ENCODE peak calls at places on chromosome 17, in four cellular contexts. One of them, this sample, is unnamed.
A peak's percentile ranks its signal among the peaks of the same experiment; 100 is the strongest.

GRCh38 chr17:79621151-79621940 is 10.5 kb upstream of the RBFOX3 start:
- DNase-seq in Peyer's patch: no peak
- DNase-seq in CD8-positive, alpha-beta memory T cell: no peak
- DNase-seq in fibroblast of lung: no peak
- DNase-seq in this sample: no peak

GRCh38 chr17:7029659-7030058 is 6.2 kb upstream of the SLC16A13 start:
- DNase-seq in Peyer's patch: peak; percentile 67
- DNase-seq in CD8-positive, alpha-beta memory T cell: no peak
- DNase-seq in fibroblast of lung: no peak
- DNase-seq in this sample: no peak

GRCh38 chr17:6027342-6028024 is 42.7 kb upstream of the WSCD1 start:
- DNase-seq in Peyer's patch: no peak
- DNase-seq in CD8-positive, alpha-beta memory T cell: no peak
- DNase-seq in fibroblast of lung: no peak
- DNase-seq in this sample: no peak

GRCh38 chr17:11264183-11264871 is 23.3 kb downstream of the SHISA6 start:
- DNase-seq in Peyer's patch: no peak
- DNase-seq in CD8-positive, alpha-beta memory T cell: no peak
- DNase-seq in fibroblast of lung: no peak
- DNase-seq in this sample: no peak

GRCh38 chr17:4426499-4427208 is 7.1 kb upstream of the SPNS3 start:
- DNase-seq in Peyer's patch: no peak
- DNase-seq in CD8-positive, alpha-beta memory T cell: no peak
- DNase-seq in fibroblast of lung: no peak
- DNase-seq in this sample: no peak

GRCh38 chr17:19561697-19562318 is 28.2 kb downstream of the SLC47A1 start:
- DNase-seq in Peyer's patch: no peak
- DNase-seq in CD8-positive, alpha-beta memory T cell: no peak
- DNase-seq in fibroblast of lung: no peak
- DNase-seq in this sample: no peak

GRCh38 chr17:5770556-5771270 is 186.4 kb upstream of the NLRP1 start:
- DNase-seq in Peyer's patch: no peak
- DNase-seq in CD8-positive, alpha-beta memory T cell: no peak
- DNase-seq in fibroblast of lung: no peak
- DNase-seq in this sample: no peak

GRCh38 chr17:4959261-4959965 is 8.2 kb downstream of the SPAG7 start:
- DNase-seq in Peyer's patch: no peak
- DNase-seq in CD8-positive, alpha-beta memory T cell: no peak
- DNase-seq in fibroblast of lung: no peak
- DNase-seq in this sample: no peak

GRCh38 chr17:65463242-65463641 is 98.2 kb downstream of the AXIN2 start:
- DNase-seq in Peyer's patch: no peak
- DNase-seq in CD8-positive, alpha-beta memory T cell: no peak
- DNase-seq in fibroblast of lung: peak; percentile 94
- DNase-seq in this sample: peak; percentile 96

GRCh38 chr17:44826123-44826790 is 3.8 kb downstream of the GJC1 start:
- DNase-seq in Peyer's patch: no peak
- DNase-seq in CD8-positive, alpha-beta memory T cell: no peak
- DNase-seq in fibroblast of lung: no peak
- DNase-seq in this sample: no peak

GRCh38 chr17:68435876-68436842 is 21.1 kb downstream of the WIPI1 start:
- DNase-seq in Peyer's patch: peak; percentile 82
- DNase-seq in CD8-positive, alpha-beta memory T cell: peak; percentile 71
- DNase-seq in fibroblast of lung: peak; percentile 78
- DNase-seq in this sample: peak; percentile 88

GRCh38 chr17:68441064-68441770 is 16.1 kb downstream of the WIPI1 start:
- DNase-seq in Peyer's patch: no peak
- DNase-seq in CD8-positive, alpha-beta memory T cell: no peak
- DNase-seq in fibroblast of lung: no peak
- DNase-seq in this sample: no peak

GRCh38 chr17:68440526-68440925 is 16.8 kb downstream of the WIPI1 start:
- DNase-seq in Peyer's patch: no peak
- DNase-seq in CD8-positive, alpha-beta memory T cell: no peak
- DNase-seq in fibroblast of lung: no peak
- DNase-seq in this sample: no peak

GRCh38 chr17:68437979-68438877 is 19.1 kb downstream of the WIPI1 start:
- DNase-seq in Peyer's patch: peak; percentile 69
- DNase-seq in CD8-positive, alpha-beta memory T cell: no peak
- DNase-seq in fibroblast of lung: no peak
- DNase-seq in this sample: peak; percentile 25

DNA sequence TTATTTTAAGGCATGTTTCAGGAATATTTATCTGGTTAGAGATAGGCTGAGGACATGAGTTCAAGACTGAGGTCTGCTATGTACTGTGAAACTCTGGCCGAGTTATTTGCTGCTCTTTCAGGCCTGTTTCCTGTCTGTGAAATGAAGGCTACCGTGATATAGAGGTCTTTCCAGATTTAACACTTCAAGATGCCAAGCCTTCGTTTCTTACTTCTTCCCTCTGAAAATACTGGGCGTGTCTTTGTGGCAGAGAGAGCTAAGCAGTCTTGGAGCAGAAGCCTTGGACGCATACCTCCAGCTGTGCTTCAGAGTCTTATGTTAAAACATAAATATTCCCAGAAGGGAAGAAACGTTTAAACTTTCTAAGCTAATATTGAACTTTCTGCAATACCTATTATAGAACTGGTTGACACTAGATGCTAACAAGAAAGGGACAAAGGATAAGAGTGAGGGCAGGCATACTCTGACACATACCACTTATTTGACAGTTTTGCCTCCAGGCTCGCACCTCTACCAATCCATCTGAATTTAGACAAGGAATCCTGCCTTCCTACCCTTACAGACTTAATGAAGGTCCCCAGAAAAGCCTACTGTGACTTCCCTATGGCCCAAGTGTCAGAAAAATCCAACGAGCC is 17.5 kb downstream of the WIPI1 start:
- DNase-seq in Peyer's patch: no peak
- DNase-seq in CD8-positive, alpha-beta memory T cell: no peak
- DNase-seq in fibroblast of lung: no peak
- DNase-seq in this sample: no peak
- H3K4me1 ChIP-seq in Peyer's patch: peaks cover 7% of the 10 kb centered on the region
- H3K4me1 ChIP-seq in CD8-positive, alpha-beta memory T cell: peaks cover 33% of the 10 kb centered on the region
- H3K4me1 ChIP-seq in fibroblast of lung: peaks cover 6% of the 10 kb centered on the region
- H3K4me1 ChIP-seq in this sample: peaks cover 65% of the 10 kb centered on the region

DNA sequence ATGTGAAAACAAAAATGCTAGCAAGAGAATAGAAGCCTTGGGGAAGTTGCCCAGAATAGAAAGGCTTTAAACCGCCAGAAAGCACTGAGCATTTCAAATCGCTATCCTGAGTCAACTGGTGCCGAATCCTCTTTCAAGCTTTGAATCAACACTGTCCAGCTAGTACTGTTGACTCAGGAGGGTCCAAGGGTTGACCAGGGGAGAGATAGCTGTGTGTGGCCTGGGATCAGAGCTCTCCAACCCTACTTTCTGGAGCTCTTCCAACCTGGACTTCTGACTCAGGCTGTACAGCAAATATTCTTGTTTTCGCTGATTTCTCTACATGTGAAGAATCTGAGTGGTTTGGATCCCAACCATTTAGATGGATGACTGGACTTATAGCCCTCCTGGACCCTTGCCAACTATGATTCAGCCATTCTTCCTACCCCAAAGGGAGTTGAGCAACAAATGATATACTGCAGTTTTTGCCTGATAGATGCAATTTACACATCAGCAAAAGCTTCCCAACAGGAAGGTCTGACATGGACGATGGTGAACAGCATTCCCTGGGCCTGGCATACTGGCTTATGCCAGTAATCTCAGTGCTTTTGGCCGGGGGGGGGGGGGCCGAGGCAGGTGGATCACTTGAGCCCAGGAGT is 154.0 kb upstream of the SDK2 start:
- DNase-seq in Peyer's patch: no peak
- DNase-seq in CD8-positive, alpha-beta memory T cell: no peak
- DNase-seq in fibroblast of lung: peak; percentile 100
- DNase-seq in this sample: no peak
- H3K4me1 ChIP-seq in Peyer's patch: peaks cover 13% of the 10 kb centered on the region
- H3K4me1 ChIP-seq in CD8-positive, alpha-beta memory T cell: peaks cover 5% of the 10 kb centered on the region
- H3K4me1 ChIP-seq in fibroblast of lung: peaks cover 12% of the 10 kb centered on the region
- H3K4me1 ChIP-seq in this sample: no peaks in the 10 kb centered on the region

GRCh38 chr17:1907216-1907631 is 77.4 kb downstream of the RPA1 start:
- DNase-seq in Peyer's patch: no peak
- DNase-seq in CD8-positive, alpha-beta memory T cell: no peak
- DNase-seq in fibroblast of lung: no peak
- DNase-seq in this sample: peak; percentile 52
- H3K4me1 ChIP-seq in Peyer's patch: peaks cover 23% of the 10 kb centered on the region
- H3K4me1 ChIP-seq in CD8-positive, alpha-beta memory T cell: peaks cover 9% of the 10 kb centered on the region
- H3K4me1 ChIP-seq in fibroblast of lung: peaks cover 3% of the 10 kb centered on the region
- H3K4me1 ChIP-seq in this sample: peaks cover 30% of the 10 kb centered on the region

GRCh38 chr17:46122486-46122871 is 70.8 kb downstream of the KANSL1 start:
- DNase-seq in Peyer's patch: no peak
- DNase-seq in CD8-positive, alpha-beta memory T cell: no peak
- DNase-seq in fibroblast of lung: no peak
- DNase-seq in this sample: no peak
- H3K4me1 ChIP-seq in Peyer's patch: peaks cover 57% of the 10 kb centered on the region
- H3K4me1 ChIP-seq in CD8-positive, alpha-beta memory T cell: peaks cover 81% of the 10 kb centered on the region
- H3K4me1 ChIP-seq in fibroblast of lung: no peaks in the 10 kb centered on the region
- H3K4me1 ChIP-seq in this sample: peaks cover 90% of the 10 kb centered on the region

GRCh38 chr17:77959216-77959925 is 868 bp downstream of the TNRC6C start:
- DNase-seq in Peyer's patch: peak; percentile 25
- DNase-seq in CD8-positive, alpha-beta memory T cell: peak; percentile 8
- DNase-seq in fibroblast of lung: peak; percentile 12
- DNase-seq in this sample: no peak

GRCh38 chr17:77957869-77958715 is at the start of gene TNRC6C:
- DNase-seq in Peyer's patch: peak; percentile 99
- DNase-seq in CD8-positive, alpha-beta memory T cell: peak; percentile 100
- DNase-seq in fibroblast of lung: peak; percentile 99
- DNase-seq in this sample: peak; percentile 100

GRCh38 chr17:77958716-77959215 is 263 bp downstream of the TNRC6C start:
- DNase-seq in Peyer's patch: no peak
- DNase-seq in CD8-positive, alpha-beta memory T cell: no peak
- DNase-seq in fibroblast of lung: no peak
- DNase-seq in this sample: no peak

GRCh38 chr17:77961741-77962140 is 3.2 kb downstream of the TNRC6C start:
- DNase-seq in Peyer's patch: no peak
- DNase-seq in CD8-positive, alpha-beta memory T cell: no peak
- DNase-seq in fibroblast of lung: no peak
- DNase-seq in this sample: no peak

GRCh38 chr17:77959926-77960521 is 1.5 kb downstream of the TNRC6C start:
- DNase-seq in Peyer's patch: no peak
- DNase-seq in CD8-positive, alpha-beta memory T cell: peak; percentile 3
- DNase-seq in fibroblast of lung: peak; percentile 47
- DNase-seq in this sample: no peak
- H3K4me1 ChIP-seq in Peyer's patch: peaks cover 3% of the 10 kb centered on the region
- H3K4me1 ChIP-seq in CD8-positive, alpha-beta memory T cell: peaks cover 57% of the 10 kb centered on the region
- H3K4me1 ChIP-seq in fibroblast of lung: no peaks in the 10 kb centered on the region
- H3K4me1 ChIP-seq in this sample: peaks cover 57% of the 10 kb centered on the region

GRCh38 chr17:49359990-49360795 is 1.9 kb downstream of the ZNF652 start:
- DNase-seq in Peyer's patch: no peak
- DNase-seq in CD8-positive, alpha-beta memory T cell: no peak
- DNase-seq in fibroblast of lung: no peak
- DNase-seq in this sample: no peak
- H3K4me1 ChIP-seq in Peyer's patch: peaks cover 39% of the 10 kb centered on the region
- H3K4me1 ChIP-seq in CD8-positive, alpha-beta memory T cell: peaks cover 57% of the 10 kb centered on the region
- H3K4me1 ChIP-seq in fibroblast of lung: peaks cover 12% of the 10 kb centered on the region
- H3K4me1 ChIP-seq in this sample: peaks cover 29% of the 10 kb centered on the region